ENCODE peak calls at places on chromosomes 12 and 14, in eight cellular contexts. I, W, A, F, N, S, D and C are unnamed samples.

GRCh38 chr14:68520637-68521556 is 272.0 kb downstream of the ZFP36L1 start:
- DNase-seq in I (peak), S (no peak), D (no peak), W (no peak), A (no peak), N (no peak), F (peak), C (no peak)

GRCh38 chr12:130351331-130351730 is 13.6 kb downstream of the PIWIL1 start:
- DNase-seq in F (no peak), S (no peak), I (no peak), A (no peak), D (no peak), W (no peak), N (no peak), C (no peak)

GRCh38 chr12:82461851-82462250 is 103.5 kb downstream of the METTL25 start:
- DNase-seq in I (no peak), N (no peak), W (no peak), F (no peak), D (no peak), S (no peak), A (no peak), C (no peak)

GRCh38 chr12:27061317-27061716 is 21.1 kb downstream of the C12orf71 start:
- DNase-seq in N (no peak), D (no peak), I (no peak), S (no peak), F (no peak), A (no peak), W (no peak), C (no peak)

GRCh38 chr12:68667286-68667685 is 19.5 kb upstream of the NUP107 start:
- DNase-seq in S (no peak), A (no peak), W (no peak), I (no peak), F (no peak), D (no peak), N (no peak), C (no peak)

GRCh38 chr12:130743606-130744005 is 27.5 kb upstream of the RIMBP2 start:
- DNase-seq in W (no peak), A (no peak), N (no peak), S (no peak), F (no peak), I (no peak), D (no peak), C (no peak)

GRCh38 chr12:114405449-114406271 is at the start of gene TBX5:
- DNase-seq in W (no peak), D (no peak), S (no peak), F (peak), A (no peak), N (no peak), I (no peak), C (no peak)

GRCh38 chr12:40752011-40752410 is 59.8 kb downstream of the CNTN1 start:
- DNase-seq in A (no peak), W (no peak), F (no peak), S (no peak), N (no peak), I (no peak), D (no peak), C (no peak)

GRCh38 chr12:45975506-45975905 is 14.9 kb downstream of the SCAF11 start:
- DNase-seq in F (no peak), A (no peak), D (no peak), W (no peak), S (no peak), N (no peak), I (no peak), C (no peak)

GRCh38 chr12:57611116-57611809 is at the start of gene ARHGEF25:
- DNase-seq in D (peak), I (peak), W (peak), S (no peak), F (peak), A (no peak), N (no peak), C (peak)

GRCh38 chr12:68733661-68734071 is 12.3 kb upstream of the SLC35E3 start:
- DNase-seq in D (no peak), A (no peak), N (no peak), S (no peak), I (no peak), F (no peak), W (no peak), C (no peak)

GRCh38 chr12:57151741-57152407 is 4.5 kb upstream of the LRP1-AS start:
- DNase-seq in D (peak), A (no peak), F (no peak), S (no peak), I (no peak), N (no peak), W (peak), C (no peak)

GRCh38 chr14:39435241-39435640 is 3.0 kb upstream of the FBXO33 start:
- DNase-seq in D (no peak), S (no peak), F (no peak), A (no peak), N (no peak), I (no peak), W (no peak), C (no peak)

GRCh38 chr14:102262894-102263462 is 42.0 kb downstream of the MOK start:
- DNase-seq in S (no peak), I (no peak), A (no peak), D (no peak), N (no peak), W (no peak), F (peak), C (no peak)

GRCh38 chr12:41681898-41682297 is 462.8 kb downstream of the GXYLT1 start:
- DNase-seq in D (no peak), I (no peak), A (no peak), F (peak), W (no peak), N (no peak), S (no peak), C (no peak)

GRCh38 chr14:93965287-93965821 is 11.0 kb downstream of the ASB2 start:
- DNase-seq in I (no peak), W (no peak), N (no peak), D (no peak), A (no peak), F (no peak), S (no peak), C (no peak)

GRCh38 chr12:111396726-111397445 is 8.8 kb upstream of the SH2B3 start:
- DNase-seq in W (peak), N (peak), I (peak), F (peak), S (peak), A (peak), D (peak), C (peak)

GRCh38 chr14:99837822-99838221 is 44.6 kb downstream of the EML1 start:
- DNase-seq in D (no peak), F (no peak), S (no peak), N (no peak), W (no peak), I (no peak), A (no peak), C (no peak)

GRCh38 chr14:104429291-104429861 is 150.2 kb upstream of the C14orf180 start:
- DNase-seq in A (peak), N (no peak), I (no peak), D (no peak), W (no peak), S (no peak), F (no peak), C (peak)

GRCh38 chr14:51396222-51396815 is 156.3 kb downstream of the TMX1 start:
- DNase-seq in S (no peak), W (no peak), D (peak), N (no peak), A (no peak), F (no peak), I (peak), C (no peak)

GRCh38 chr12:76422878-76423438 is 74.7 kb upstream of the BBS10 start:
- DNase-seq in S (no peak), D (no peak), A (no peak), F (no peak), W (no peak), N (no peak), I (no peak), C (no peak)

GRCh38 chr12:108193922-108194321 is 64.8 kb downstream of the WSCD2 start:
- DNase-seq in N (no peak), W (no peak), I (no peak), D (no peak), S (peak), F (peak), A (no peak), C (no peak)

GRCh38 chr14:104461676-104462443 is 117.7 kb upstream of the C14orf180 start:
- DNase-seq in F (peak), D (no peak), N (no peak), I (no peak), S (no peak), W (no peak), A (no peak), C (no peak)

GRCh38 chr14:23404331-23404900 is 3.7 kb downstream of the MYH6 start:
- DNase-seq in N (no peak), D (no peak), F (no peak), I (no peak), W (no peak), A (no peak), S (no peak), C (no peak)

GRCh38 chr12:62600038-62600437 is 133.4 kb downstream of the MON2 start:
- DNase-seq in A (no peak), S (no peak), D (no peak), I (no peak), N (no peak), W (no peak), F (peak), C (no peak)

GRCh38 chr14:105043656-105044055 is 21.6 kb downstream of the GPR132 start:
- DNase-seq in W (no peak), I (no peak), A (no peak), F (no peak), S (no peak), D (no peak), N (no peak), C (peak)

GRCh38 chr14:64812412-64812811 is 67.3 kb downstream of the SPTB start:
- DNase-seq in W (no peak), I (peak), N (no peak), F (peak), A (peak), S (no peak), D (no peak), C (no peak)

GRCh38 chr14:58628381-58628780 is 9.4 kb upstream of the DACT1 start:
- DNase-seq in W (no peak), F (peak), N (no peak), A (no peak), D (no peak), I (no peak), S (no peak), C (no peak)

GRCh38 chr12:84397279-84397678 is 515.3 kb downstream of the SLC6A15 start:
- DNase-seq in S (no peak), W (no peak), I (no peak), F (no peak), D (no peak), A (no peak), N (no peak), C (no peak)
- TF ChIP-seq CTCF in S (no peak), W (no peak), I (no peak), F (no peak), D (no peak), A (peak), N (peak), C (no peak)

GRCh38 chr14:75522919-75523318 is 650 bp downstream of the BATF start:
- DNase-seq in A (no peak), F (no peak), S (no peak), D (no peak), N (no peak), W (no peak), I (no peak), C (no peak)

GRCh38 chr14:75523771-75524171 is 1.5 kb downstream of the BATF start:
- DNase-seq in D (no peak), N (no peak), F (no peak), W (no peak), S (no peak), A (no peak), I (no peak), C (no peak)

GRCh38 chr14:75522224-75522764 is at the start of gene BATF:
- DNase-seq in I (peak), D (no peak), A (peak), F (no peak), N (no peak), S (peak), W (no peak), C (peak)

GRCh38 chr14:75527449-75528163 is 5.3 kb downstream of the BATF start:
- DNase-seq in S (no peak), D (no peak), N (no peak), W (no peak), A (no peak), F (no peak), I (no peak), C (no peak)

DNA sequence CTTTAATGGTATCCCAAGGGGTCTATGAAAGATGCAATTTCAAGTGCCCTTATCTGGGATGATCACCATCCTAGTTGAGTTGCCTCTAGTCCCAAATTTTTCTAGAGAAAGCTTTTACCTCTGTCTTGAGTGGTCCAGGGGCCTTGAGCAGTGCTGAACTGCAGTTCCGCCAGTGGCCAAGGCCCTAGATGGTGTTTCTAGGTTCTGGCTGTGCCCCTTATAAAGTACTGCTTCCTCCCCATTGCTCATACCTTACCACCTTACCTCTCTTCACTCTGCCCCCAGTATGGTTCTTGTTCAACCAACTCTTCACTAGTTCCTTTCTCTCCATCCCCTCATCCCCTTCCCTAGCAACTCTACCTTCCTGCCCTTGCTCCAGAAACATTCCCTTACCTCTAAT is 3.7 kb downstream of the BATF start:
- DNase-seq in S (no peak), N (no peak), W (no peak), I (no peak), A (no peak), F (no peak), D (no peak), C (no peak)
- H3K4me3 ChIP-seq in S (no peak), N (no peak), W (no peak), I (no peak), A (no peak), F (no peak), D (no peak), C (peak)

GRCh38 chr12:93741741-93742085 is 64.5 kb downstream of the CRADD start:
- DNase-seq in I (no peak), F (peak), W (no peak), A (no peak), S (no peak), N (no peak), D (peak), C (no peak)
- H3K27ac ChIP-seq in I (peak), F (peak), W (peak), A (peak), S (peak), N (peak), D (peak), C (peak)

GRCh38 chr12:9319044-9319841 is 111.0 kb upstream of the PZP start:
- DNase-seq in A (no peak), F (no peak), W (no peak), N (no peak), D (no peak), I (no peak), S (no peak), C (no peak)
- TF ChIP-seq CTCF in A (no peak), F (peak), W (no peak), N (no peak), D (no peak), I (no peak), S (no peak), C (no peak)